ENCODE peak calls at places on chromosome 13, in nine cellular contexts. T is left lung, Z is HFF-Myc, X is MM.1S, E is cardiac fibroblast, Q is pancreas, B is AG04450, J is dorsolateral prefrontal cortex, A is fibroblast of mammary gland. F is an unnamed sample.

GRCh38 chr13:48131481-48131992 is 36.6 kb upstream of the MED4 start:
- DNase-seq in T (no peak), Z (no peak), X (no peak), E (no peak), Q (no peak), B (no peak), J (no peak), A (no peak), F (no peak)

GRCh38 chr13:36343766-36344165 is 2.4 kb downstream of the SPART start:
- DNase-seq in T (no peak), Z (no peak), X (no peak), E (no peak), Q (no peak), B (no peak), J (no peak), A (no peak), F (no peak)

GRCh38 chr13:113997845-113998751 is 24.2 kb upstream of the C13orf46 start:
- DNase-seq in T (peak; percentile 80), Z (peak; percentile 37), X (no peak), E (peak; percentile 94), Q (no peak), B (peak; percentile 47), J (no peak), A (peak; percentile 92), F (no peak)

GRCh38 chr13:67175836-67176235 is 54.3 kb downstream of the PCDH9 start:
- DNase-seq in T (no peak), Z (no peak), X (no peak), E (no peak), Q (no peak), B (no peak), J (no peak), A (no peak), F (no peak)

GRCh38 chr13:99442273-99442895 is 58.9 kb upstream of the TM9SF2 start:
- DNase-seq in T (no peak), Z (no peak), X (peak; percentile 47), E (peak; percentile 74), Q (peak; percentile 59), B (no peak), J (no peak), A (peak; percentile 56), F (no peak)

GRCh38 chr13:112859817-112860190 is 109.2 kb upstream of the MCF2L start:
- DNase-seq in T (no peak), Z (no peak), X (no peak), E (peak; percentile 59), Q (no peak), B (peak; percentile 46), J (no peak), A (peak; percentile 70), F (no peak)

GRCh38 chr13:31485183-31485582 is 254.1 kb upstream of the RXFP2 start:
- DNase-seq in T (no peak), Z (no peak), X (no peak), E (peak; percentile 78), Q (no peak), B (no peak), J (no peak), A (peak; percentile 75), F (peak; percentile 70)

GRCh38 chr13:30971575-30971974 is 39.1 kb downstream of the TEX26 start:
- DNase-seq in T (no peak), Z (no peak), X (no peak), E (peak; percentile 52), Q (no peak), B (no peak), J (no peak), A (peak; percentile 55), F (no peak)

GRCh38 chr13:96025283-96025682 is 27.9 kb downstream of the UGGT2 start:
- DNase-seq in T (no peak), Z (no peak), X (no peak), E (peak; percentile 24), Q (no peak), B (no peak), J (no peak), A (peak; percentile 29), F (no peak)

GRCh38 chr13:72194531-72194930 is 327.5 kb upstream of the DACH1 start:
- DNase-seq in T (peak; percentile 21), Z (no peak), X (no peak), E (peak; percentile 11), Q (no peak), B (no peak), J (no peak), A (peak; percentile 1), F (no peak)

GRCh38 chr13:74667656-74668055 is 533.5 kb upstream of the KLF12 start:
- DNase-seq in T (no peak), Z (no peak), X (no peak), E (no peak), Q (no peak), B (no peak), J (no peak), A (no peak), F (no peak)

GRCh38 chr13:61751039-61751438 is 335.4 kb upstream of the PCDH20 start:
- DNase-seq in T (no peak), Z (no peak), X (no peak), E (no peak), Q (no peak), B (no peak), J (no peak), A (no peak), F (no peak)

GRCh38 chr13:33070713-33071112 is 54.5 kb downstream of the KL start:
- DNase-seq in T (no peak), Z (no peak), X (no peak), E (peak; percentile 29), Q (no peak), B (no peak), J (no peak), A (peak; percentile 45), F (no peak)

GRCh38 chr13:105969761-105970160 is 565.7 kb downstream of the EFNB2 start:
- DNase-seq in T (no peak), Z (no peak), X (no peak), E (no peak), Q (no peak), B (no peak), J (no peak), A (no peak), F (no peak)

GRCh38 chr13:29925457-29925856 is 75.0 kb upstream of the UBL3 start:
- DNase-seq in T (no peak), Z (no peak), X (no peak), E (peak; percentile 86), Q (peak; percentile 90), B (no peak), J (no peak), A (peak; percentile 86), F (peak; percentile 71)

GRCh38 chr13:79469608-79470007 is 11.3 kb upstream of the NDFIP2 start:
- DNase-seq in T (no peak), Z (no peak), X (no peak), E (no peak), Q (no peak), B (no peak), J (no peak), A (no peak), F (no peak)

GRCh38 chr13:40597735-40598365 is 68.6 kb downstream of the FOXO1 start:
- DNase-seq in T (peak; percentile 77), Z (no peak), X (no peak), E (no peak), Q (peak; percentile 31), B (no peak), J (no peak), A (no peak), F (no peak)

GRCh38 chr13:76383671-76384461 is 502.3 kb downstream of the KCTD12 start:
- DNase-seq in T (no peak), Z (peak; percentile 91), X (no peak), E (peak; percentile 94), Q (no peak), B (peak; percentile 90), J (no peak), A (peak; percentile 95), F (no peak)

GRCh38 chr13:107124129-107124718 is 556.3 kb upstream of the ARGLU1 start:
- DNase-seq in T (no peak), Z (no peak), X (peak; percentile 25), E (peak; percentile 26), Q (no peak), B (no peak), J (no peak), A (peak; percentile 4), F (no peak)

GRCh38 chr13:20136781-20137703 is 23.8 kb downstream of the GJA3 start:
- DNase-seq in T (peak; percentile 87), Z (no peak), X (peak; percentile 44), E (no peak), Q (peak; percentile 67), B (no peak), J (no peak), A (peak; percentile 19), F (no peak)
- TF ChIP-seq CTCF in T (peak; percentile 14), Z (peak; percentile 56), X (peak; percentile 52), E (peak; percentile 40), Q (no peak), B (peak; percentile 64), J (no peak), A (peak; percentile 45), F (peak; percentile 10)

DNA sequence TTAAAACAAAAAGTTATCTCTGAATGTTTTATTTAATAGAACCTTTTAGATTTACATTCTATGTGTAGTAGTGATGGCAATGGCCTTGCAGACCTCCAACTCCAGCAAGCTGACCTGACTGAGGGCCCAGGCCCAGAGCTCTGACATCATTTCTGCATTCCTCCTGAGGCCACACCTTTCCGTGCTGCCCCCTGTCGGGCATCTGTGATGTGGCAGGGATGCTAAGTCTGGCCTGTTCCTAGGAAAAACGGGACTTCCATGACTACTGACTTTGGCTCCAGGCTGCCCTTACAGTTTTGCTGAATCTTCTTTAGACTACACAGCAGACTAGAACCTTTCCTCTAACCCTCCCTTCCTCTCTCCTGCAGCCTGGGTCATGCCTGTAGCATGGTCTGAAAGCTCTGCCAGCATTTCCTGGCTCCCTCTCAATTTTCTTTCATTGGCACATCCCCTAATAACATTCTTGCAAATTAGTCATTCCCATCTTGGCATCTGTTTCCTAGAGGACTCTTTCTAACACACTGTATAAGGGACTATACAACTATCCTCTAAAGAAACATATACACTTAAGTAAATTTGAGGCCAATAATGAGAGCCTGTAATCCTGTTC is 249.0 kb downstream of the GPC5 start:
- DNase-seq in T (no peak), Z (no peak), X (no peak), E (no peak), Q (peak; percentile 9), B (no peak), J (no peak), A (no peak), F (no peak)
- TF ChIP-seq CTCF in T (no peak), Z (peak; percentile 11), X (peak; percentile 22), E (peak; percentile 3), Q (no peak), B (peak; percentile 57), J (peak; percentile 13), A (peak; percentile 16), F (peak; percentile 48)

DNA sequence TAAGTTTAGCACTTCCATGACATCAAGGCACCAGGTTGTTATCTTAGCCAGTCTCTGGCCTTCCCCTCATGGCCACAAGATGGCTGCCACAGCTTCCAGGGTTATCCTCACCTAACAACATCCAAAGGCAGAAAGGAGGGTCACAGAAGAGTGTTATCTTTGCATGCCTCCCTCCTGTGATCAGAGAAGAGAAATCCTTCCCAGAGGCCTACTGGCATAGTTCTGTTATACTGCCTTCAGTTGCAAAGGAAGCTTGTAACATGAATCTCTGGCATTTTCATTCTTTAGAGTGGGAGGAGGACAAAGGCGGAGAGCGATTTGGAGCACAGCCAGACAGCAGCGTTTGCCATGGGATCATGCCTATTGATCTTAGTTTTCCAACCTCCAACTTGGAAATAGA is 135.6 kb downstream of the DNAJC15 start:
- DNase-seq in T (no peak), Z (peak; percentile 50), X (no peak), E (peak; percentile 53), Q (no peak), B (peak; percentile 3), J (no peak), A (peak; percentile 42), F (no peak)
- TF ChIP-seq CTCF in T (no peak), Z (peak; percentile 20), X (no peak), E (peak; percentile 45), Q (no peak), B (peak; percentile 38), J (no peak), A (peak; percentile 38), F (no peak)

GRCh38 chr13:19345916-19346422 is 164.3 kb upstream of the TUBA3C start:
- DNase-seq in T (no peak), Z (no peak), X (no peak), E (no peak), Q (no peak), B (no peak), J (no peak), A (no peak), F (no peak)
- TF ChIP-seq CTCF in T (no peak), Z (no peak), X (no peak), E (no peak), Q (no peak), B (no peak), J (no peak), A (no peak), F (no peak)